ENCODE peak calls at places on chromosome 22, in six cellular contexts. One of them, this sample, is unnamed.

GRCh38 chr22:47129902-47130301 is 367.5 kb downstream of the TBC1D22A start:
- DNase-seq in adrenal gland: peak; percentile 35
- DNase-seq in foreskin fibroblast: no peak
- DNase-seq in neural progenitor cell: no peak
- DNase-seq in AG09309: no peak
- DNase-seq in lower lobe of right lung: peak; percentile 49
- DNase-seq in this sample: no peak

GRCh38 chr22:43378011-43378704 is 33.7 kb upstream of the MPPED1 start:
- DNase-seq in adrenal gland: peak; percentile 49
- DNase-seq in foreskin fibroblast: no peak
- DNase-seq in neural progenitor cell: no peak
- DNase-seq in AG09309: no peak
- DNase-seq in lower lobe of right lung: peak; percentile 1
- DNase-seq in this sample: no peak

GRCh38 chr22:42680648-42681047 is 31.5 kb upstream of the CYB5R3 start:
- DNase-seq in adrenal gland: peak; percentile 60
- DNase-seq in foreskin fibroblast: peak; percentile 97
- DNase-seq in neural progenitor cell: no peak
- DNase-seq in AG09309: peak; percentile 85
- DNase-seq in lower lobe of right lung: no peak
- DNase-seq in this sample: no peak

GRCh38 chr22:38940985-38941384 is 16.4 kb upstream of the APOBEC3A start:
- DNase-seq in adrenal gland: no peak
- DNase-seq in foreskin fibroblast: no peak
- DNase-seq in neural progenitor cell: no peak
- DNase-seq in AG09309: no peak
- DNase-seq in lower lobe of right lung: no peak
- DNase-seq in this sample: no peak

GRCh38 chr22:26072611-26073010 is 96.7 kb upstream of the SEZ6L start:
- DNase-seq in adrenal gland: no peak
- DNase-seq in foreskin fibroblast: no peak
- DNase-seq in neural progenitor cell: no peak
- DNase-seq in AG09309: no peak
- DNase-seq in lower lobe of right lung: no peak
- DNase-seq in this sample: no peak

GRCh38 chr22:38966942-38967341 is 9.5 kb downstream of the APOBEC3A start:
- DNase-seq in adrenal gland: no peak
- DNase-seq in foreskin fibroblast: no peak
- DNase-seq in neural progenitor cell: no peak
- DNase-seq in AG09309: no peak
- DNase-seq in lower lobe of right lung: no peak
- DNase-seq in this sample: no peak

GRCh38 chr22:17549183-17549582 is 14.1 kb upstream of the SLC25A18 start:
- DNase-seq in adrenal gland: no peak
- DNase-seq in foreskin fibroblast: no peak
- DNase-seq in neural progenitor cell: no peak
- DNase-seq in AG09309: no peak
- DNase-seq in lower lobe of right lung: no peak
- DNase-seq in this sample: no peak

GRCh38 chr22:39985383-39986045 is 9.2 kb upstream of the FAM83F start:
- DNase-seq in adrenal gland: no peak
- DNase-seq in foreskin fibroblast: no peak
- DNase-seq in neural progenitor cell: no peak
- DNase-seq in AG09309: no peak
- DNase-seq in lower lobe of right lung: no peak
- DNase-seq in this sample: no peak

GRCh38 chr22:46165975-46166374 is 15.6 kb downstream of the PPARA start:
- DNase-seq in adrenal gland: no peak
- DNase-seq in foreskin fibroblast: peak; percentile 63
- DNase-seq in neural progenitor cell: no peak
- DNase-seq in AG09309: no peak
- DNase-seq in lower lobe of right lung: no peak
- DNase-seq in this sample: no peak

GRCh38 chr22:46432164-46433068 is 96.9 kb downstream of the TRMU start:
- DNase-seq in adrenal gland: no peak
- DNase-seq in foreskin fibroblast: no peak
- DNase-seq in neural progenitor cell: no peak
- DNase-seq in AG09309: no peak
- DNase-seq in lower lobe of right lung: no peak
- DNase-seq in this sample: no peak

GRCh38 chr22:29936186-29936585 is 53.2 kb downstream of the MTMR3 start:
- DNase-seq in adrenal gland: no peak
- DNase-seq in foreskin fibroblast: no peak
- DNase-seq in neural progenitor cell: no peak
- DNase-seq in AG09309: no peak
- DNase-seq in lower lobe of right lung: no peak
- DNase-seq in this sample: no peak

GRCh38 chr22:23832226-23833016 is 6.4 kb downstream of the DERL3 start:
- DNase-seq in adrenal gland: peak; percentile 9
- DNase-seq in foreskin fibroblast: no peak
- DNase-seq in neural progenitor cell: no peak
- DNase-seq in AG09309: no peak
- DNase-seq in lower lobe of right lung: peak; percentile 28
- DNase-seq in this sample: no peak

GRCh38 chr22:29636751-29637150 is 33.3 kb downstream of the NF2 start:
- DNase-seq in adrenal gland: no peak
- DNase-seq in foreskin fibroblast: no peak
- DNase-seq in neural progenitor cell: no peak
- DNase-seq in AG09309: no peak
- DNase-seq in lower lobe of right lung: no peak
- DNase-seq in this sample: no peak

GRCh38 chr22:30397656-30398635 is 1.1 kb downstream of the SEC14L2 start:
- DNase-seq in adrenal gland: no peak
- DNase-seq in foreskin fibroblast: no peak
- DNase-seq in neural progenitor cell: peak; percentile 18
- DNase-seq in AG09309: no peak
- DNase-seq in lower lobe of right lung: no peak
- DNase-seq in this sample: no peak

GRCh38 chr22:25448435-25449051 is 115.9 kb upstream of the GRK3 start:
- DNase-seq in adrenal gland: peak; percentile 31
- DNase-seq in foreskin fibroblast: peak; percentile 38
- DNase-seq in neural progenitor cell: peak; percentile 28
- DNase-seq in AG09309: no peak
- DNase-seq in lower lobe of right lung: no peak
- DNase-seq in this sample: no peak

GRCh38 chr22:35337932-35338331 is 38.2 kb downstream of the TOM1 start:
- DNase-seq in adrenal gland: no peak
- DNase-seq in foreskin fibroblast: no peak
- DNase-seq in neural progenitor cell: no peak
- DNase-seq in AG09309: no peak
- DNase-seq in lower lobe of right lung: no peak
- DNase-seq in this sample: no peak

GRCh38 chr22:38782402-38783094 is 11.4 kb downstream of the DNAL4 start:
- DNase-seq in adrenal gland: no peak
- DNase-seq in foreskin fibroblast: peak; percentile 68
- DNase-seq in neural progenitor cell: peak; percentile 36
- DNase-seq in AG09309: no peak
- DNase-seq in lower lobe of right lung: no peak
- DNase-seq in this sample: no peak

GRCh38 chr22:42990131-42990838 is 24.7 kb downstream of the PACSIN2 start:
- DNase-seq in adrenal gland: peak; percentile 86
- DNase-seq in foreskin fibroblast: peak; percentile 95
- DNase-seq in neural progenitor cell: peak; percentile 26
- DNase-seq in AG09309: peak; percentile 80
- DNase-seq in lower lobe of right lung: no peak
- DNase-seq in this sample: no peak

GRCh38 chr22:50626856-50627451 is 998 bp downstream of the ARSA start:
- DNase-seq in adrenal gland: no peak
- DNase-seq in foreskin fibroblast: no peak
- DNase-seq in neural progenitor cell: no peak
- DNase-seq in AG09309: no peak
- DNase-seq in lower lobe of right lung: no peak
- DNase-seq in this sample: no peak

GRCh38 chr22:47446821-47447810 is 684.7 kb downstream of the TBC1D22A start:
- DNase-seq in adrenal gland: no peak
- DNase-seq in foreskin fibroblast: no peak
- DNase-seq in neural progenitor cell: no peak
- DNase-seq in AG09309: no peak
- DNase-seq in lower lobe of right lung: no peak
- DNase-seq in this sample: no peak

GRCh38 chr22:30400159-30400558 is 3.3 kb downstream of the SEC14L2 start:
- DNase-seq in adrenal gland: no peak
- DNase-seq in foreskin fibroblast: no peak
- DNase-seq in neural progenitor cell: no peak
- DNase-seq in AG09309: no peak
- DNase-seq in lower lobe of right lung: no peak
- DNase-seq in this sample: no peak

GRCh38 chr22:32837803-32838202 is 36.3 kb downstream of the TIMP3 start:
- DNase-seq in adrenal gland: no peak
- DNase-seq in foreskin fibroblast: no peak
- DNase-seq in neural progenitor cell: no peak
- DNase-seq in AG09309: no peak
- DNase-seq in lower lobe of right lung: no peak
- DNase-seq in this sample: no peak

GRCh38 chr22:32841175-32841574 is 39.7 kb downstream of the TIMP3 start:
- DNase-seq in adrenal gland: no peak
- DNase-seq in foreskin fibroblast: no peak
- DNase-seq in neural progenitor cell: no peak
- DNase-seq in AG09309: no peak
- DNase-seq in lower lobe of right lung: no peak
- DNase-seq in this sample: no peak

GRCh38 chr22:32837142-32837541 is 35.6 kb downstream of the TIMP3 start:
- DNase-seq in adrenal gland: no peak
- DNase-seq in foreskin fibroblast: no peak
- DNase-seq in neural progenitor cell: no peak
- DNase-seq in AG09309: no peak
- DNase-seq in lower lobe of right lung: no peak
- DNase-seq in this sample: no peak

GRCh38 chr22:32842486-32842885 is 41.0 kb downstream of the TIMP3 start:
- DNase-seq in adrenal gland: no peak
- DNase-seq in foreskin fibroblast: no peak
- DNase-seq in neural progenitor cell: no peak
- DNase-seq in AG09309: no peak
- DNase-seq in lower lobe of right lung: no peak
- DNase-seq in this sample: peak; percentile 36

DNA sequence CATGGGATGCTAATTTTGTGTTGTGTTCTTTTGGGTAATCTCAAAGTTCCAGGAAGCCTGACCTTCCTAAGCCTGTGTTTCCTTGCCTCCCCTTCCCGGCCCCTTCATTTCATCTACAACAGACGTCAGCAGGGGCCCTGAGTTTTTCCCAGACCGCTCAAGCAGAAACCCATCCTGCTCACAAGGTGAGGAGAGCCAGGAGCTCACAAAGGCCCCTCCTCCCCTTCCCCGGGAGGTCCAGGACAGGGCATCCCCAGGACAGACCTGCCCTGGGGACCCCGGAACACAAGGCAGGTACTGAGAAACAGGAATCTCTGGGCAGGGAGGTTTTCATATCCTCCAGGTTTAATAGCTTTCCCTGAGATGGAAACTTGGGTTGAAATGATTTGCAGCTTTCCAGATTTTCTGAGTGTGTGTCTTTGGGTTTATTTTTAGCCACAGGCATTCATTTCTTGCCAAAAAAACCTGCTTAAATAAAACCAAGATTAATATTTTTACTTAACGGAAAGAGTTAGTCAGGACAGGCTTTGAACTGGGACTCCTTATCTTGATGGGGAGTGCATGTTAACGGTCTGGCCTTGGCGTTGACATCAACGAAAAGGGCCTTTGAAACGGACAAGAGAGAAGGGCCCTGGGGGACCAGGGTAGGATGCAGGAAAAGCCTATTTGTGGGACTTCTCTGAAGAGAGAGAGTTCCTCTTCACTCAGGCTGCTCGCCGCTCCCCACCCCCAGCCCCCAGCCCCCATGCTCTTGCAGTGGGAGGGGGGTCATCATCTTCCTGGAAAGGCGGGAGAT is 38.5 kb downstream of the TIMP3 start:
- DNase-seq in adrenal gland: peak; percentile 87
- DNase-seq in foreskin fibroblast: no peak
- DNase-seq in neural progenitor cell: peak; percentile 44
- DNase-seq in AG09309: peak; percentile 40
- DNase-seq in lower lobe of right lung: no peak
- DNase-seq in this sample: no peak
- TF ChIP-seq CTCF in adrenal gland: no peak
- TF ChIP-seq CTCF in foreskin fibroblast: no peak
- TF ChIP-seq CTCF in neural progenitor cell: no peak
- TF ChIP-seq CTCF in AG09309: no peak
- TF ChIP-seq CTCF in lower lobe of right lung: no peak
- TF ChIP-seq CTCF in this sample: no peak

GRCh38 chr22:45102896-45103420 is 60.8 kb upstream of the NUP50 start:
- DNase-seq in adrenal gland: no peak
- DNase-seq in foreskin fibroblast: no peak
- DNase-seq in neural progenitor cell: no peak
- DNase-seq in AG09309: no peak
- DNase-seq in lower lobe of right lung: no peak
- DNase-seq in this sample: no peak
- TF ChIP-seq CTCF in adrenal gland: no peak
- TF ChIP-seq CTCF in foreskin fibroblast: no peak
- TF ChIP-seq CTCF in neural progenitor cell: no peak
- TF ChIP-seq CTCF in AG09309: no peak
- TF ChIP-seq CTCF in lower lobe of right lung: no peak
- TF ChIP-seq CTCF in this sample: no peak

DNA sequence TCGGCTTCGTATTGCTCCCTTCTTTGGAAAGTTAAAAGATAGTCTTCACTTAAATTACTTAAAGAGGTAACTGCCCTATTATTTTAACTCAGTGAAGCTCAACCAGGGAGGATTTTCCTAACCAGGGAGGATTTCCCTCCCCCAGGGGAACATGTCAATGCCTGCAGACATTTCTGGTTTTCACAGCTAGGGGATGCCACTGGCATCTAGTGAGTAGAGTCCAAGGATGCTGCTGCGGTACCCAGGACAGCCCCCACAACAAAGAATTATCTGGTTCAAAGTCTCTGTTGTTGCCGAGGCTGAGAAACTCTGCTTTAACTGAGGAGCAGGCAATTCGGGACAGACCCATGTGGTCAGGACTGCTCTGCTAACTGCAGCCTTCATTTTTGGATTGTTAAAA is 82.2 kb downstream of the DEPDC5 start:
- DNase-seq in adrenal gland: no peak
- DNase-seq in foreskin fibroblast: no peak
- DNase-seq in neural progenitor cell: peak; percentile 41
- DNase-seq in AG09309: no peak
- DNase-seq in lower lobe of right lung: no peak
- DNase-seq in this sample: no peak
- TF ChIP-seq CTCF in adrenal gland: no peak
- TF ChIP-seq CTCF in foreskin fibroblast: no peak
- TF ChIP-seq CTCF in neural progenitor cell: peak; percentile 30
- TF ChIP-seq CTCF in AG09309: no peak
- TF ChIP-seq CTCF in lower lobe of right lung: no peak
- TF ChIP-seq CTCF in this sample: no peak

DNA sequence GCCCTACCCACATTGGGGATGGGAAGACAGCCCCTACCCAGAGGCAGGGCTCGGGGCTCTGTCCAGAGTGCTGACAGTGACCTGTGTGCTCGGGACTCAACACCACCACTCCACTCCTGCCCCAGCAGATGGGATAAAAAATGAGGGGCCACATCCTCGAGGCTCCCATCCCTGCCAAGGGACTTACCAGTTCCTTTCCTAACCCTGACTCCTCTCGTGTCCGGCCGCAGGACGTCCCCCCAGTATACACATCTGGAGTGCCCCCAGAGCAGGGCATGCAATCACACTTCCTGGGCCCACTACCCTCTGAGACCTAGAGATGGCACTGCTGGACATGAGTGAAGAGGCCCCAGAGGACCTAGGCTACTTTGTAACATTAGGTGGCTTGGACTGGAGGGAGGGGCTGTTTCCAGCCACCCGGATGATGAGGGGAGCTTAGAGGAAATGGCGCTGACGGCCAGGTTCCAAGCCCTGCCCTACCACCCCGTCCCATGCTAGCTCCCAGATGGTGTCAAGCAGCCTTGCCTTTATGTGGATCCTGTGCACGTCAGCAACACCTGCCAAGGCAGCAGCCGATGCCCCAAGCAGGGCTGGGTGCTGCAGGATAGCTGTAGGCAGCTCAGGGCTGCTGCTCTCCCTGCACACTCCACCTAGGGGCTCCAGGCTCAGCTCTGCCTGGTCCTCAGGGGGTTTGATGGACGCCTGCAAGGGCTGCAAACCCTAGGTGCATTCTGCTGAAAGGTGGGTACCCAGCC is 86.6 kb downstream of the DGCR2 start:
- DNase-seq in adrenal gland: no peak
- DNase-seq in foreskin fibroblast: no peak
- DNase-seq in neural progenitor cell: peak; percentile 81
- DNase-seq in AG09309: no peak
- DNase-seq in lower lobe of right lung: peak; percentile 43
- DNase-seq in this sample: no peak
- TF ChIP-seq CTCF in adrenal gland: peak; percentile 13
- TF ChIP-seq CTCF in foreskin fibroblast: no peak
- TF ChIP-seq CTCF in neural progenitor cell: peak; percentile 44
- TF ChIP-seq CTCF in AG09309: no peak
- TF ChIP-seq CTCF in lower lobe of right lung: no peak
- TF ChIP-seq CTCF in this sample: no peak